ENCODE peak calls at places on chromosomes 11 and 22, in seven cellular contexts. Z, Q, J, W, L, E and A are unnamed samples.
A peak's percentile ranks its signal among the peaks of the same experiment; 100 is the strongest.

GRCh38 chr11:20261526-20261925 is 101.3 kb upstream of the DBX1 start:
- DNase-seq in Z (no peak), Q (no peak), J (no peak), W (no peak), L (no peak), E (no peak), A (no peak)

GRCh38 chr11:9787981-9788521 is 124.2 kb downstream of the SWAP70 start:
- DNase-seq in Z (peak; percentile 95), Q (no peak), J (no peak), W (no peak), L (no peak), E (no peak), A (no peak)

GRCh38 chr22:26124991-26125725 is 44.1 kb upstream of the SEZ6L start:
- DNase-seq in Z (no peak), Q (no peak), J (no peak), W (no peak), L (no peak), E (no peak), A (no peak)

GRCh38 chr22:41907436-41908401 is 7.2 kb downstream of the SHISA8 start:
- DNase-seq in Z (peak; percentile 14), Q (no peak), J (no peak), W (no peak), L (no peak), E (no peak), A (no peak)

GRCh38 chr11:62574363-62575057 is 819 bp upstream of the EEF1G start:
- DNase-seq in Z (no peak), Q (no peak), J (peak; percentile 73), W (no peak), L (no peak), E (no peak), A (peak; percentile 16)

GRCh38 chr22:46660604-46661201 is 40.5 kb downstream of the GRAMD4 start:
- DNase-seq in Z (peak; percentile 15), Q (no peak), J (no peak), W (no peak), L (peak; percentile 60), E (no peak), A (no peak)

GRCh38 chr11:134598368-134598767 is 186.3 kb upstream of the B3GAT1 start:
- DNase-seq in Z (no peak), Q (no peak), J (peak; percentile 13), W (no peak), L (no peak), E (no peak), A (no peak)

GRCh38 chr11:36162282-36162825 is 126.9 kb downstream of the COMMD9 start:
- DNase-seq in Z (no peak), Q (no peak), J (no peak), W (no peak), L (no peak), E (no peak), A (no peak)

GRCh38 chr11:19676508-19677379 is 35.9 kb upstream of the NAV2 start:
- DNase-seq in Z (no peak), Q (no peak), J (no peak), W (no peak), L (no peak), E (no peak), A (peak; percentile 5)

GRCh38 chr11:64225608-64226506 is at the start of the genes NUDT22 and TRPT1:
- DNase-seq in Z (peak; percentile 84), Q (peak; percentile 77), J (peak; percentile 98), W (peak; percentile 95), L (peak; percentile 85), E (peak; percentile 89), A (peak; percentile 84)

GRCh38 chr11:27700351-27701261 is at the start of gene BDNF:
- DNase-seq in Z (peak; percentile 46), Q (no peak), J (peak; percentile 54), W (peak; percentile 44), L (no peak), E (peak; percentile 37), A (no peak)

GRCh38 chr11:83583953-83584352 is 297.8 kb upstream of the CCDC90B start:
- DNase-seq in Z (peak; percentile 85), Q (no peak), J (no peak), W (peak; percentile 31), L (no peak), E (no peak), A (no peak)

GRCh38 chr11:59551651-59552521 is 40.5 kb downstream of the OR4D9 start:
- DNase-seq in Z (peak; percentile 82), Q (no peak), J (peak; percentile 69), W (no peak), L (no peak), E (peak; percentile 75), A (peak; percentile 56)

GRCh38 chr22:47340851-47341436 is 578.5 kb downstream of the TBC1D22A start:
- DNase-seq in Z (no peak), Q (no peak), J (no peak), W (no peak), L (no peak), E (no peak), A (no peak)

GRCh38 chr11:87767615-87768014 is 407.6 kb downstream of the RAB38 start:
- DNase-seq in Z (no peak), Q (no peak), J (no peak), W (no peak), L (no peak), E (no peak), A (no peak)

GRCh38 chr11:95095858-95096587 is 6.4 kb downstream of the ENDOD1 start:
- DNase-seq in Z (peak; percentile 71), Q (no peak), J (no peak), W (peak; percentile 72), L (no peak), E (no peak), A (no peak)

GRCh38 chr11:110479445-110480101 is 49.8 kb downstream of the FDX1 start:
- DNase-seq in Z (no peak), Q (no peak), J (no peak), W (no peak), L (no peak), E (no peak), A (peak; percentile 52)

GRCh38 chr22:22030493-22031182 is 48.1 kb upstream of the TOP3B start:
- DNase-seq in Z (no peak), Q (no peak), J (no peak), W (peak; percentile 71), L (no peak), E (no peak), A (no peak)

GRCh38 chr11:106421673-106422292 is 344.3 kb downstream of the AASDHPPT start:
- DNase-seq in Z (peak; percentile 51), Q (no peak), J (no peak), W (no peak), L (no peak), E (no peak), A (no peak)

GRCh38 chr11:67656278-67656922 is 5.9 kb upstream of the ACY3 start:
- DNase-seq in Z (peak; percentile 11), Q (no peak), J (no peak), W (no peak), L (no peak), E (no peak), A (no peak)

GRCh38 chr11:61083601-61084147 is 18.6 kb upstream of the CD5 start:
- DNase-seq in Z (no peak), Q (no peak), J (peak; percentile 72), W (peak; percentile 43), L (peak; percentile 81), E (no peak), A (no peak)

GRCh38 chr11:91967018-91967715 is 257.5 kb upstream of the FAT3 start:
- DNase-seq in Z (no peak), Q (no peak), J (no peak), W (no peak), L (no peak), E (no peak), A (no peak)

GRCh38 chr11:71447791-71448256 is 369 bp downstream of the DHCR7 start:
- DNase-seq in Z (peak; percentile 31), Q (no peak), J (peak; percentile 70), W (peak; percentile 65), L (no peak), E (no peak), A (no peak)

GRCh38 chr22:35467788-35468187 is 67.8 kb downstream of the MCM5 start:
- DNase-seq in Z (peak; percentile 52), Q (peak; percentile 45), J (no peak), W (no peak), L (no peak), E (no peak), A (peak; percentile 65)

GRCh38 chr11:123616505-123617198 is 37.8 kb downstream of the SCN3B start:
- DNase-seq in Z (no peak), Q (peak; percentile 19), J (no peak), W (no peak), L (no peak), E (no peak), A (peak; percentile 28)

GRCh38 chr11:114068327-114068726 is 8.8 kb downstream of the ZBTB16 start:
- DNase-seq in Z (no peak), Q (no peak), J (no peak), W (no peak), L (no peak), E (no peak), A (no peak)

GRCh38 chr11:28649922-28650321 is 541.7 kb downstream of the METTL15 start:
- DNase-seq in Z (no peak), Q (no peak), J (no peak), W (no peak), L (no peak), E (no peak), A (no peak)

GRCh38 chr11:8789864-8790263 is 107.3 kb downstream of the RPL27A start:
- DNase-seq in Z (no peak), Q (no peak), J (no peak), W (no peak), L (no peak), E (no peak), A (no peak)

GRCh38 chr11:19259487-19260345 is 19.0 kb upstream of the E2F8 start:
- DNase-seq in Z (peak; percentile 66), Q (peak; percentile 5), J (peak; percentile 81), W (peak; percentile 61), L (peak; percentile 36), E (peak; percentile 38), A (peak; percentile 50)